ENCODE peak calls at places on chromosomes 2 and 18, in seven cellular contexts. One of them, this sample, is unnamed.

GRCh38 chr2:181070119-181070833 is 89.9 kb downstream of the UBE2E3 start:
- DNase-seq in foreskin fibroblast: peak; percentile 68
- DNase-seq in body of pancreas: no peak
- DNase-seq in BJ: no peak
- DNase-seq in progenitor cell of endocrine pancreas: no peak
- DNase-seq in astrocyte of the spinal cord: peak; percentile 64
- DNase-seq in AG09309: peak; percentile 11
- DNase-seq in this sample: no peak

GRCh38 chr18:35143615-35144596 is 96.9 kb upstream of the ZNF397 start:
- DNase-seq in foreskin fibroblast: peak; percentile 79
- DNase-seq in body of pancreas: peak; percentile 80
- DNase-seq in BJ: no peak
- DNase-seq in progenitor cell of endocrine pancreas: peak; percentile 17
- DNase-seq in astrocyte of the spinal cord: peak; percentile 61
- DNase-seq in AG09309: peak; percentile 17
- DNase-seq in this sample: peak; percentile 22

GRCh38 chr2:226115102-226115831 is 684.4 kb downstream of the IRS1 start:
- DNase-seq in foreskin fibroblast: peak; percentile 96
- DNase-seq in body of pancreas: no peak
- DNase-seq in BJ: peak; percentile 86
- DNase-seq in progenitor cell of endocrine pancreas: no peak
- DNase-seq in astrocyte of the spinal cord: peak; percentile 97
- DNase-seq in AG09309: peak; percentile 89
- DNase-seq in this sample: peak; percentile 85

GRCh38 chr2:45176399-45176798 is 167.1 kb upstream of the SIX2 start:
- DNase-seq in foreskin fibroblast: no peak
- DNase-seq in body of pancreas: no peak
- DNase-seq in BJ: no peak
- DNase-seq in progenitor cell of endocrine pancreas: no peak
- DNase-seq in astrocyte of the spinal cord: no peak
- DNase-seq in AG09309: no peak
- DNase-seq in this sample: no peak

GRCh38 chr2:56077352-56077915 is 106.4 kb upstream of the CCDC85A start:
- DNase-seq in foreskin fibroblast: peak; percentile 10
- DNase-seq in body of pancreas: peak; percentile 42
- DNase-seq in BJ: no peak
- DNase-seq in progenitor cell of endocrine pancreas: peak; percentile 17
- DNase-seq in astrocyte of the spinal cord: peak; percentile 12
- DNase-seq in AG09309: no peak
- DNase-seq in this sample: no peak

GRCh38 chr2:150732064-150732463 is 244.6 kb upstream of the RND3 start:
- DNase-seq in foreskin fibroblast: peak; percentile 80
- DNase-seq in body of pancreas: no peak
- DNase-seq in BJ: peak; percentile 28
- DNase-seq in progenitor cell of endocrine pancreas: no peak
- DNase-seq in astrocyte of the spinal cord: peak; percentile 11
- DNase-seq in AG09309: peak; percentile 62
- DNase-seq in this sample: peak; percentile 10

GRCh38 chr2:99841749-99842148 is 300.6 kb downstream of the AFF3 start:
- DNase-seq in foreskin fibroblast: peak; percentile 47
- DNase-seq in body of pancreas: no peak
- DNase-seq in BJ: no peak
- DNase-seq in progenitor cell of endocrine pancreas: no peak
- DNase-seq in astrocyte of the spinal cord: peak; percentile 65
- DNase-seq in AG09309: no peak
- DNase-seq in this sample: no peak

GRCh38 chr18:6613581-6613980 is 115.9 kb upstream of the ARHGAP28 start:
- DNase-seq in foreskin fibroblast: no peak
- DNase-seq in body of pancreas: no peak
- DNase-seq in BJ: no peak
- DNase-seq in progenitor cell of endocrine pancreas: no peak
- DNase-seq in astrocyte of the spinal cord: no peak
- DNase-seq in AG09309: no peak
- DNase-seq in this sample: no peak

GRCh38 chr2:146853741-146854444 is 990.9 kb upstream of the ACVR2A start:
- DNase-seq in foreskin fibroblast: peak; percentile 78
- DNase-seq in body of pancreas: no peak
- DNase-seq in BJ: no peak
- DNase-seq in progenitor cell of endocrine pancreas: no peak
- DNase-seq in astrocyte of the spinal cord: peak; percentile 48
- DNase-seq in AG09309: no peak
- DNase-seq in this sample: no peak

GRCh38 chr2:10222-10875 is 36.0 kb downstream of the FAM110C start:
- DNase-seq in foreskin fibroblast: no peak
- DNase-seq in body of pancreas: peak; percentile 14
- DNase-seq in BJ: no peak
- DNase-seq in progenitor cell of endocrine pancreas: no peak
- DNase-seq in astrocyte of the spinal cord: peak; percentile 3
- DNase-seq in AG09309: no peak
- DNase-seq in this sample: no peak

GRCh38 chr18:79069792-79070151 is 578 bp downstream of the ATP9B start:
- DNase-seq in foreskin fibroblast: no peak
- DNase-seq in body of pancreas: no peak
- DNase-seq in BJ: no peak
- DNase-seq in progenitor cell of endocrine pancreas: no peak
- DNase-seq in astrocyte of the spinal cord: peak; percentile 32
- DNase-seq in AG09309: no peak
- DNase-seq in this sample: no peak

GRCh38 chr2:31382452-31383120 is 32.0 kb downstream of the XDH start:
- DNase-seq in foreskin fibroblast: peak; percentile 34
- DNase-seq in body of pancreas: no peak
- DNase-seq in BJ: no peak
- DNase-seq in progenitor cell of endocrine pancreas: no peak
- DNase-seq in astrocyte of the spinal cord: peak; percentile 63
- DNase-seq in AG09309: no peak
- DNase-seq in this sample: no peak

GRCh38 chr2:38912619-38913018 is 22.9 kb downstream of the ARHGEF33 start:
- DNase-seq in foreskin fibroblast: no peak
- DNase-seq in body of pancreas: no peak
- DNase-seq in BJ: no peak
- DNase-seq in progenitor cell of endocrine pancreas: no peak
- DNase-seq in astrocyte of the spinal cord: no peak
- DNase-seq in AG09309: no peak
- DNase-seq in this sample: no peak

GRCh38 chr2:137986268-137986667 is 22.0 kb downstream of the HNMT start:
- DNase-seq in foreskin fibroblast: no peak
- DNase-seq in body of pancreas: no peak
- DNase-seq in BJ: no peak
- DNase-seq in progenitor cell of endocrine pancreas: no peak
- DNase-seq in astrocyte of the spinal cord: no peak
- DNase-seq in AG09309: no peak
- DNase-seq in this sample: no peak

GRCh38 chr2:216546646-216547403 is 48.2 kb downstream of the RPL37A start:
- DNase-seq in foreskin fibroblast: peak; percentile 77
- DNase-seq in body of pancreas: no peak
- DNase-seq in BJ: no peak
- DNase-seq in progenitor cell of endocrine pancreas: no peak
- DNase-seq in astrocyte of the spinal cord: peak; percentile 46
- DNase-seq in AG09309: no peak
- DNase-seq in this sample: no peak

GRCh38 chr2:109432421-109432820 is 181.3 kb downstream of the SEPTIN10 start:
- DNase-seq in foreskin fibroblast: no peak
- DNase-seq in body of pancreas: no peak
- DNase-seq in BJ: no peak
- DNase-seq in progenitor cell of endocrine pancreas: no peak
- DNase-seq in astrocyte of the spinal cord: no peak
- DNase-seq in AG09309: no peak
- DNase-seq in this sample: no peak

GRCh38 chr2:42110287-42110973 is 58.7 kb upstream of the EML4 start:
- DNase-seq in foreskin fibroblast: peak; percentile 83
- DNase-seq in body of pancreas: no peak
- DNase-seq in BJ: no peak
- DNase-seq in progenitor cell of endocrine pancreas: no peak
- DNase-seq in astrocyte of the spinal cord: peak; percentile 63
- DNase-seq in AG09309: no peak
- DNase-seq in this sample: no peak

GRCh38 chr2:168256448-168256847 is 9.1 kb upstream of the STK39 start:
- DNase-seq in foreskin fibroblast: no peak
- DNase-seq in body of pancreas: peak; percentile 92
- DNase-seq in BJ: no peak
- DNase-seq in progenitor cell of endocrine pancreas: no peak
- DNase-seq in astrocyte of the spinal cord: no peak
- DNase-seq in AG09309: no peak
- DNase-seq in this sample: no peak

GRCh38 chr2:230680463-230681195 is 32.0 kb upstream of the CAB39 start:
- DNase-seq in foreskin fibroblast: peak; percentile 96
- DNase-seq in body of pancreas: no peak
- DNase-seq in BJ: peak; percentile 51
- DNase-seq in progenitor cell of endocrine pancreas: no peak
- DNase-seq in astrocyte of the spinal cord: no peak
- DNase-seq in AG09309: no peak
- DNase-seq in this sample: no peak

GRCh38 chr18:63963610-63964256 is 6.1 kb upstream of the SERPINB8 start:
- DNase-seq in foreskin fibroblast: peak; percentile 79
- DNase-seq in body of pancreas: peak; percentile 74
- DNase-seq in BJ: no peak
- DNase-seq in progenitor cell of endocrine pancreas: no peak
- DNase-seq in astrocyte of the spinal cord: peak; percentile 76
- DNase-seq in AG09309: no peak
- DNase-seq in this sample: peak; percentile 47

DNA sequence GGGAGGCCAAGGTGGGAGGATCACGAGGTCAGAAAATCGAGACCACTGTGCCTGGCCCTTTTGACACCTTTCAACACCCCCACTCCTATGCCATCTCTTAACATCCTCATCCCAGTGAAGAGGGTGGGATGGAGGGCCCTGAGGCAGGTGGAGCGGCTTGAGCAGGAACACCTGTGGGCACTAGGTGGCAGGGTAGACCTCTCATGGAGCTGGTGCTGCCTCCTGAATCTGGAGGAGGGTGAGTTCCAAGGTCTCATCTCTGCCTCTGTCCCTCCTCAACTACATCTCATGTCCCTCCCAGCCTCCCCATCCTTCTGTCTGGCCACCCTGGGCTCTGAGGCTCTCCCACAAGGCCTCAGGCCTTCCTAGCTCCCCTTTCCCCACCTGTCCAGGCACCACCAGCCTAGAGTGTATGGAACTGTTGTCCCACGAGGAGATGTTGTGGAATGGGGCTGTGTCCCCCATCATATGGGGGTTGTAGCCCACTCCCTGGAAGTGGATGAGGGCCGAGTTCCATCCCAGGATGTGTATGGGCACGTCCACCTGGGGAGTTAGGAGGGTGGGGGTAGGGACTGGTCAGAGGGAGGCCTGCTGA is 17.0 kb upstream of the CRYBA2 start:
- DNase-seq in foreskin fibroblast: no peak
- DNase-seq in body of pancreas: peak; percentile 46
- DNase-seq in BJ: no peak
- DNase-seq in progenitor cell of endocrine pancreas: no peak
- DNase-seq in astrocyte of the spinal cord: no peak
- DNase-seq in AG09309: no peak
- DNase-seq in this sample: no peak
- TF ChIP-seq CTCF in foreskin fibroblast: peak; percentile 8
- TF ChIP-seq CTCF in body of pancreas: peak; percentile 49
- TF ChIP-seq CTCF in BJ: peak; percentile 36
- TF ChIP-seq CTCF in progenitor cell of endocrine pancreas: peak; percentile 69
- TF ChIP-seq CTCF in astrocyte of the spinal cord: peak; percentile 40
- TF ChIP-seq CTCF in AG09309: peak; percentile 10
- TF ChIP-seq CTCF in this sample: peak; percentile 2

GRCh38 chr2:172817411-172817810 is 81.8 kb downstream of the RAPGEF4 start:
- DNase-seq in foreskin fibroblast: peak; percentile 62
- DNase-seq in body of pancreas: no peak
- DNase-seq in BJ: no peak
- DNase-seq in progenitor cell of endocrine pancreas: no peak
- DNase-seq in astrocyte of the spinal cord: no peak
- DNase-seq in AG09309: no peak
- DNase-seq in this sample: no peak

GRCh38 chr2:172811027-172811426 is 75.4 kb downstream of the RAPGEF4 start:
- DNase-seq in foreskin fibroblast: peak; percentile 65
- DNase-seq in body of pancreas: no peak
- DNase-seq in BJ: no peak
- DNase-seq in progenitor cell of endocrine pancreas: no peak
- DNase-seq in astrocyte of the spinal cord: no peak
- DNase-seq in AG09309: no peak
- DNase-seq in this sample: no peak

GRCh38 chr2:172813314-172813888 is 77.8 kb downstream of the RAPGEF4 start:
- DNase-seq in foreskin fibroblast: peak; percentile 54
- DNase-seq in body of pancreas: peak; percentile 45
- DNase-seq in BJ: no peak
- DNase-seq in progenitor cell of endocrine pancreas: no peak
- DNase-seq in astrocyte of the spinal cord: peak; percentile 29
- DNase-seq in AG09309: no peak
- DNase-seq in this sample: no peak
- TF ChIP-seq CTCF in foreskin fibroblast: peak; percentile 49
- TF ChIP-seq CTCF in body of pancreas: peak; percentile 58
- TF ChIP-seq CTCF in BJ: peak; percentile 60
- TF ChIP-seq CTCF in progenitor cell of endocrine pancreas: peak; percentile 55
- TF ChIP-seq CTCF in astrocyte of the spinal cord: peak; percentile 53
- TF ChIP-seq CTCF in AG09309: peak; percentile 53
- TF ChIP-seq CTCF in this sample: peak; percentile 54

DNA sequence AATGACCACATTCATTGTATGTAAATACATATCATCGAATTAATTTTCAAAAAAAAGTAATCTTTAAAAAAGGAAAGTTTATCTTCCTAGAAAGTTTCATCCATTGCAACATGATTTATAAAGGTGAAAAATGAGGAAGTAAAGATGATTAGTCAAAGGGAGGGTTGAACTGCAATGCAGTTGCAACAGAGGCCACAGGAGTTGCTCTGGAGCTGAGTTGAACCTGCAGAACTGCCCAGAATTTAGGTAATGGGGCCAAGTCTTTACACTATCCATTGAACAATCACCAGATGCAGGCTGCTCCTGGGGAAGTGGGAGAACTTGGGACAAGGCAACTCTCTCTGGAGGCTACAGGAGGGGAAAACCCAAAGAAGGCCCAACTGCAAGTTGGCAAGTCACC is 390.7 kb downstream of the METTL4 start:
- DNase-seq in foreskin fibroblast: no peak
- DNase-seq in body of pancreas: no peak
- DNase-seq in BJ: no peak
- DNase-seq in progenitor cell of endocrine pancreas: no peak
- DNase-seq in astrocyte of the spinal cord: no peak
- DNase-seq in AG09309: no peak
- DNase-seq in this sample: no peak
- TF ChIP-seq CTCF in foreskin fibroblast: no peak
- TF ChIP-seq CTCF in body of pancreas: no peak
- TF ChIP-seq CTCF in BJ: no peak
- TF ChIP-seq CTCF in progenitor cell of endocrine pancreas: no peak
- TF ChIP-seq CTCF in astrocyte of the spinal cord: no peak
- TF ChIP-seq CTCF in AG09309: no peak
- TF ChIP-seq CTCF in this sample: no peak

DNA sequence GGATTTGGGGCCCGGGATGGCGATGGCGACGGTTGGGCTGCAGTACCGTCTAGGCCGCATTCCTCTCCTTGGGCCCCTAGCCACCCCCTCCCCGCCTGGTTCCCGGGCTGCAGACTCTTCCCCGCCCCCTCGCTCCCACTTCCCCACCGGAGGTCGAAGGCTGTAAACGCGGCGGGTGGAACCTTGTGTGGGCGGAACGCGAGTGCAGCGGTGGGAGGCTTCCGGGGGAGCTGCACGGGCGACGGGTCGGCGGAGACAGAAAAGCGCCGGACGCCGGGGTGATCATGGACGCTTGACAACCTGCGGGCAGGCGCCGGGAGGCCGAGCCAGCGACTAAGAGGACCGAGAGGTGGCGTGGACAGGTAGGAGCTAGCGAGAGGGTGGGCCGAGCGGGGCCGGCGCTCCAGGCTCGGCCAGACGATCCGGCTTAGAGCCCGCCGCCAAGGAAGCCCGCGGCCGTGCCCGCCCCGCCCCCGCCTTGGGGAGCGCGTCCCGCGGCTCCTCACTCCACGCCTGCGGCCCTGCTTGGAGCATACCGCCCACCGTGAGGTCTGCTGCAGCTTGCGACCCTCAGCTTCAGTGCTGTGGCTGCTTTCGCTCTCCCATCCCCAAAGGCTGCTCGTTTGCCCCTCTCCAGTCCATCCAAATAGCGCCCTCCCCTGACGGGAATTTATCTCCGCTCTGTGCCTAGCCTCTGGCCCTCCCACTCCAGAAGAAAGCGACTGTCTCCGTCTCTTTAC is at the start of gene COPS7B:
- DNase-seq in foreskin fibroblast: peak; percentile 92
- DNase-seq in body of pancreas: peak; percentile 79
- DNase-seq in BJ: no peak
- DNase-seq in progenitor cell of endocrine pancreas: peak; percentile 78
- DNase-seq in astrocyte of the spinal cord: peak; percentile 84
- DNase-seq in AG09309: no peak
- DNase-seq in this sample: no peak
- TF ChIP-seq CTCF in foreskin fibroblast: peak; percentile 28
- TF ChIP-seq CTCF in body of pancreas: no peak
- TF ChIP-seq CTCF in BJ: peak; percentile 64
- TF ChIP-seq CTCF in progenitor cell of endocrine pancreas: peak; percentile 51
- TF ChIP-seq CTCF in astrocyte of the spinal cord: peak; percentile 52
- TF ChIP-seq CTCF in AG09309: peak; percentile 63
- TF ChIP-seq CTCF in this sample: peak; percentile 54